ENCODE peak calls at places on chromosomes 13 and 19, in seven cellular contexts. One of them, this sample, is unnamed.

GRCh38 chr19:17220207-17220758 is 5.1 kb downstream of the USE1 start:
- DNase-seq in adrenal gland: peak
- DNase-seq in psoas muscle: peak
- DNase-seq in fibroblast of the aortic adventitia: peak
- DNase-seq in heart left ventricle: peak
- DNase-seq in NB4: peak
- DNase-seq in ovary: peak
- DNase-seq in this sample: peak

GRCh38 chr13:114118763-114119123 is 13.7 kb downstream of the RASA3 start:
- DNase-seq in adrenal gland: no peak
- DNase-seq in ovary: no peak
- DNase-seq in NB4: no peak
- DNase-seq in fibroblast of the aortic adventitia: peak
- DNase-seq in heart left ventricle: peak
- DNase-seq in psoas muscle: peak
- DNase-seq in this sample: peak

GRCh38 chr19:43408043-43408442 is 6.6 kb upstream of the TEX101 start:
- DNase-seq in heart left ventricle: no peak
- DNase-seq in fibroblast of the aortic adventitia: no peak
- DNase-seq in psoas muscle: no peak
- DNase-seq in ovary: no peak
- DNase-seq in adrenal gland: no peak
- DNase-seq in NB4: no peak
- DNase-seq in this sample: no peak

GRCh38 chr13:90270231-90270630 is 1077.3 kb upstream of the MIR17HG start:
- DNase-seq in NB4: no peak
- DNase-seq in psoas muscle: no peak
- DNase-seq in ovary: no peak
- DNase-seq in fibroblast of the aortic adventitia: peak
- DNase-seq in heart left ventricle: no peak
- DNase-seq in adrenal gland: no peak
- DNase-seq in this sample: peak

GRCh38 chr19:16180611-16181010 is 4.6 kb upstream of the FAM32A start:
- DNase-seq in adrenal gland: no peak
- DNase-seq in heart left ventricle: no peak
- DNase-seq in psoas muscle: no peak
- DNase-seq in fibroblast of the aortic adventitia: peak
- DNase-seq in NB4: no peak
- DNase-seq in ovary: no peak
- DNase-seq in this sample: peak

GRCh38 chr19:12639901-12640613 is 26.5 kb downstream of the MAN2B1 start:
- DNase-seq in ovary: peak
- DNase-seq in adrenal gland: peak
- DNase-seq in fibroblast of the aortic adventitia: peak
- DNase-seq in heart left ventricle: peak
- DNase-seq in psoas muscle: peak
- DNase-seq in NB4: peak
- DNase-seq in this sample: peak

GRCh38 chr19:6510618-6511017 is 8.5 kb upstream of the TUBB4A start:
- DNase-seq in ovary: no peak
- DNase-seq in NB4: no peak
- DNase-seq in adrenal gland: no peak
- DNase-seq in psoas muscle: no peak
- DNase-seq in fibroblast of the aortic adventitia: no peak
- DNase-seq in heart left ventricle: no peak
- DNase-seq in this sample: no peak

GRCh38 chr13:35157143-35157755 is 215.2 kb downstream of the NBEA start:
- DNase-seq in fibroblast of the aortic adventitia: peak
- DNase-seq in ovary: no peak
- DNase-seq in NB4: peak
- DNase-seq in adrenal gland: no peak
- DNase-seq in psoas muscle: no peak
- DNase-seq in heart left ventricle: no peak
- DNase-seq in this sample: peak

GRCh38 chr13:89457977-89458376 is 1786.8 kb downstream of the SLITRK5 start:
- DNase-seq in adrenal gland: no peak
- DNase-seq in heart left ventricle: no peak
- DNase-seq in psoas muscle: no peak
- DNase-seq in fibroblast of the aortic adventitia: peak
- DNase-seq in ovary: no peak
- DNase-seq in NB4: no peak
- DNase-seq in this sample: peak

GRCh38 chr13:102945324-102945815 is 99.5 kb downstream of the ERCC5 start:
- DNase-seq in adrenal gland: no peak
- DNase-seq in heart left ventricle: no peak
- DNase-seq in ovary: no peak
- DNase-seq in psoas muscle: no peak
- DNase-seq in NB4: no peak
- DNase-seq in fibroblast of the aortic adventitia: no peak
- DNase-seq in this sample: no peak

GRCh38 chr13:113275387-113275786 is 21.7 kb upstream of the LAMP1 start:
- DNase-seq in heart left ventricle: no peak
- DNase-seq in ovary: peak
- DNase-seq in NB4: peak
- DNase-seq in fibroblast of the aortic adventitia: peak
- DNase-seq in adrenal gland: peak
- DNase-seq in psoas muscle: peak
- DNase-seq in this sample: peak

GRCh38 chr13:33727356-33728083 is 90.4 kb upstream of the RFC3 start:
- DNase-seq in fibroblast of the aortic adventitia: peak
- DNase-seq in adrenal gland: no peak
- DNase-seq in NB4: no peak
- DNase-seq in heart left ventricle: no peak
- DNase-seq in ovary: no peak
- DNase-seq in psoas muscle: no peak
- DNase-seq in this sample: no peak

GRCh38 chr19:28065026-28065425 is 1147.9 kb downstream of the UQCRFS1 start:
- DNase-seq in adrenal gland: no peak
- DNase-seq in ovary: no peak
- DNase-seq in heart left ventricle: no peak
- DNase-seq in NB4: no peak
- DNase-seq in fibroblast of the aortic adventitia: no peak
- DNase-seq in psoas muscle: no peak
- DNase-seq in this sample: peak

GRCh38 chr19:21835810-21836444 is at the start of gene ZNF43:
- DNase-seq in adrenal gland: peak
- DNase-seq in fibroblast of the aortic adventitia: peak
- DNase-seq in ovary: peak
- DNase-seq in heart left ventricle: peak
- DNase-seq in psoas muscle: peak
- DNase-seq in NB4: peak
- DNase-seq in this sample: peak

GRCh38 chr19:2739602-2740313 is at the start of gene SLC39A3:
- DNase-seq in heart left ventricle: peak
- DNase-seq in NB4: peak
- DNase-seq in fibroblast of the aortic adventitia: peak
- DNase-seq in adrenal gland: peak
- DNase-seq in ovary: peak
- DNase-seq in psoas muscle: peak
- DNase-seq in this sample: peak
- TF ChIP-seq CTCF in heart left ventricle: no peak
- TF ChIP-seq CTCF in NB4: no peak
- TF ChIP-seq CTCF in fibroblast of the aortic adventitia: peak
- TF ChIP-seq CTCF in adrenal gland: peak
- TF ChIP-seq CTCF in ovary: no peak
- TF ChIP-seq CTCF in psoas muscle: no peak
- TF ChIP-seq CTCF in this sample: no peak

GRCh38 chr19:1455002-1455335 is 5.0 kb downstream of the APC2 start:
- DNase-seq in NB4: no peak
- DNase-seq in heart left ventricle: no peak
- DNase-seq in ovary: no peak
- DNase-seq in fibroblast of the aortic adventitia: no peak
- DNase-seq in psoas muscle: no peak
- DNase-seq in adrenal gland: no peak
- DNase-seq in this sample: no peak

GRCh38 chr19:1453525-1454371 is 3.8 kb downstream of the APC2 start:
- DNase-seq in adrenal gland: no peak
- DNase-seq in fibroblast of the aortic adventitia: no peak
- DNase-seq in NB4: no peak
- DNase-seq in psoas muscle: no peak
- DNase-seq in heart left ventricle: no peak
- DNase-seq in ovary: no peak
- DNase-seq in this sample: peak

GRCh38 chr19:1450735-1451669 is 1.1 kb downstream of the APC2 start:
- DNase-seq in ovary: no peak
- DNase-seq in heart left ventricle: no peak
- DNase-seq in NB4: no peak
- DNase-seq in fibroblast of the aortic adventitia: no peak
- DNase-seq in psoas muscle: no peak
- DNase-seq in adrenal gland: no peak
- DNase-seq in this sample: no peak

GRCh38 chr19:1451916-1452801 is 2.2 kb downstream of the APC2 start:
- DNase-seq in psoas muscle: no peak
- DNase-seq in adrenal gland: no peak
- DNase-seq in heart left ventricle: no peak
- DNase-seq in NB4: no peak
- DNase-seq in fibroblast of the aortic adventitia: no peak
- DNase-seq in ovary: no peak
- DNase-seq in this sample: no peak

DNA sequence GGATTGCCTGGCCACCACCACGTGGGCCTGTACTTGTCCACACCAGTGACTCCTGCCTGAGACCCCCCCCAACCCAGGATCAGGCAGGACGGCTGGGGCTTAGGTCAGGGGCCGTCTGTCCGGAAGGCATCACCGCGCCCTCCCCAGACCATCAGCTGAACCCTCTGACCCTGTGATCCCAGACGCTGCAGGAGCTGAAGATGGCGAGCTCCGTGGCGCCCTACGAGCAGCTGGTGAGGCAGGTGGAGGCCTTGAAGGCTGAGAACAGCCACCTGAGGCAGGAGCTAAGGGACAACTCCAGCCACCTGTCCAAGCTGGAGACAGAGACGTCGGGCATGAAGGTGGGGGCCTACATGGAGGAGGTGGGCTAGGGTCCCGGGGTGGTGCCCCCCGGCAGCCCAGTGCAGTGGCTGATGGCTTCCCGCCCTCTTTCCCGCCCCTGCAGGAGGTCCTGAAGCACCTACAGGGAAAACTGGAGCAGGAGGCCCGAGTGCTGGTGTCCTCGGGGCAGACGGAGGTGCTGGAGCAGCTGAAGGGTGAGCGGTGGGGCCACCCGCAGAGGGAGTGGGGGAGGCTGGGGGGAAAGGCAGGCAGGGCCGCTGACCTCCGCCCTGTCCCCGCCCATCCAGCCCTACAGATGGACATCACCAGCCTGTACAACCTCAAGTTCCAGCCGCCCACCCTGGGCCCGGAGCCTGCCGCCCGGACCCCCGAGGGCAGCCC is 3.0 kb downstream of the APC2 start:
- DNase-seq in adrenal gland: no peak
- DNase-seq in NB4: no peak
- DNase-seq in ovary: no peak
- DNase-seq in fibroblast of the aortic adventitia: no peak
- DNase-seq in heart left ventricle: no peak
- DNase-seq in psoas muscle: no peak
- DNase-seq in this sample: no peak
- H3K4me3 ChIP-seq in adrenal gland: no peak
- H3K4me3 ChIP-seq in NB4: no peak
- H3K4me3 ChIP-seq in ovary: no peak
- H3K4me3 ChIP-seq in fibroblast of the aortic adventitia: no peak
- H3K4me3 ChIP-seq in heart left ventricle: no peak
- H3K4me3 ChIP-seq in psoas muscle: no peak
- H3K4me3 ChIP-seq in this sample: no peak

GRCh38 chr19:40269216-40269940 is 15.8 kb downstream of the AKT2 start:
- DNase-seq in heart left ventricle: no peak
- DNase-seq in adrenal gland: no peak
- DNase-seq in NB4: no peak
- DNase-seq in fibroblast of the aortic adventitia: no peak
- DNase-seq in ovary: no peak
- DNase-seq in psoas muscle: no peak
- DNase-seq in this sample: no peak

GRCh38 chr19:40267601-40267997 is 17.5 kb downstream of the AKT2 start:
- DNase-seq in ovary: no peak
- DNase-seq in psoas muscle: no peak
- DNase-seq in NB4: no peak
- DNase-seq in fibroblast of the aortic adventitia: no peak
- DNase-seq in adrenal gland: no peak
- DNase-seq in heart left ventricle: no peak
- DNase-seq in this sample: no peak

GRCh38 chr19:40272261-40272660 is 12.9 kb downstream of the AKT2 start:
- DNase-seq in psoas muscle: no peak
- DNase-seq in NB4: no peak
- DNase-seq in heart left ventricle: no peak
- DNase-seq in adrenal gland: no peak
- DNase-seq in fibroblast of the aortic adventitia: no peak
- DNase-seq in ovary: no peak
- DNase-seq in this sample: no peak

GRCh38 chr19:40271706-40272105 is 13.4 kb downstream of the AKT2 start:
- DNase-seq in fibroblast of the aortic adventitia: no peak
- DNase-seq in psoas muscle: no peak
- DNase-seq in heart left ventricle: no peak
- DNase-seq in ovary: no peak
- DNase-seq in adrenal gland: no peak
- DNase-seq in NB4: no peak
- DNase-seq in this sample: no peak

DNA sequence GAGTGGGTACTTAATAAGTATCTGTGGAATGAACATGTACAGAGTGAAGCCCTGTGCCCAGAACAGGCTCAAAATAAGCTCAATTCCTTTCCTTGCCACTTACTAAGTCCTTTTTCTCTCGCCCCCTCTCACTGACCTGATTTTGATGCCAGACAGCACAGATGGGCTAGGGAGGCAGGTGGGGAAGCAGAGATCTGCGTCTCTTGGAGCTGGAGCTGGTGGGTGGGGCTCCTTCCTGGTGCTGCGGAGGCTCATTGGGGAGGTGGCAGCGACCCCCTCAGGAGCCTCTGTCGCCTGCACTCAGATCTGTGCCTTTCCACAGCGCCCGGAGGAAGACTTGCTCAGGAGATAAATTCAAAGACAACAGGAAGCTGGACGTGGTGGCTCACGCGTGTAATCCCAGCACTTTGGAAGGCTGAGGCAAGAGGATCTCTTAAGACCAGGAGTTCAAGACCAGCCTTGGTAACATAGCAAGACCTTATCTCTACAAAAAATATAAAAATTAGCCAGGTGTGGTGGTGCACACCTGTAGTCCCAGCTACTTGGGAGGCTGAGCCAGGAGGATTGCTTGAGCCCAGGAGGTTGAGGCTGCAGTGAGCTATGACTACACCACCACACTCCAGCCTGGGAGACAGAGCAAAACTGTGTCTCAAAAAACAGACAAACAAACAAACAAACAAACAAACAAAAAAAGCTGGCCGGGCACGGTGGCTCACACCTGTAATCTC is 14.6 kb downstream of the AKT2 start:
- DNase-seq in fibroblast of the aortic adventitia: no peak
- DNase-seq in psoas muscle: no peak
- DNase-seq in adrenal gland: no peak
- DNase-seq in NB4: no peak
- DNase-seq in ovary: no peak
- DNase-seq in heart left ventricle: no peak
- DNase-seq in this sample: no peak
- TF ChIP-seq CTCF in fibroblast of the aortic adventitia: no peak
- TF ChIP-seq CTCF in psoas muscle: no peak
- TF ChIP-seq CTCF in adrenal gland: no peak
- TF ChIP-seq CTCF in NB4: no peak
- TF ChIP-seq CTCF in ovary: no peak
- TF ChIP-seq CTCF in heart left ventricle: no peak
- TF ChIP-seq CTCF in this sample: no peak

DNA sequence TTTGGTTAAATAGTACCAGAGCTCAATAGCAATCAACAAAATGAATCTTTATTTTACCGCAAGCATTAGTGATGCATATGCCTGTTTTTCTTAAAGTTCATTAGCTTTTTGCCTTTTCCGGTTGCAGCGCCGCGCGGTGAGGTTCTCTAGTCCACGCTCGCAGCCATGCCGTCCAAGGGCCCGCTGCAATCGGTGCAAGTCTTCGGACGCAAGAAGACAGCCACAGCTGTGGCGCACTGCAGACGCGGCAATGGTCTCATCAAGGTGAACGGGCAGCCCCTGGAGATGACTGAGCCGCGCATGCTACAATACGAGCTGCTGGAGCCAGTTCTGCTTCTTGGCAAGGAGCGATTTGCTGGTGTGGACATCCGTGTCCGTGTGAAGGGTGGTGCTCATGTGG is 42.1 kb upstream of the ZNF486 start:
- DNase-seq in ovary: no peak
- DNase-seq in fibroblast of the aortic adventitia: no peak
- DNase-seq in psoas muscle: no peak
- DNase-seq in NB4: no peak
- DNase-seq in heart left ventricle: no peak
- DNase-seq in adrenal gland: no peak
- DNase-seq in this sample: no peak
- H3K4me3 ChIP-seq in ovary: no peak
- H3K4me3 ChIP-seq in fibroblast of the aortic adventitia: no peak
- H3K4me3 ChIP-seq in psoas muscle: no peak
- H3K4me3 ChIP-seq in NB4: no peak
- H3K4me3 ChIP-seq in heart left ventricle: no peak
- H3K4me3 ChIP-seq in adrenal gland: no peak
- H3K4me3 ChIP-seq in this sample: no peak